ENCODE peak calls at places on chromosomes 11 and 22, in four cellular contexts. X is NCI-H2081; W is activated T-cell treated with anti-CD3 and anti-CD28 coated beads, Interleukin-2, amount 50 U/mL, for 72 hours; G is cardiac fibroblast. V is an unnamed sample.

GRCh38 chr11:133711545-133711944 is 133.8 kb downstream of the SPATA19 start:
- DNase-seq in X (no peak), W (no peak), G (no peak), V (no peak)

GRCh38 chr11:111438846-111439520 is 59.9 kb upstream of the POU2AF1 start:
- DNase-seq in X (peak), W (no peak), G (no peak), V (no peak)

GRCh38 chr22:23534201-23534850 is 45.8 kb downstream of the IGLL1 start:
- DNase-seq in X (no peak), W (no peak), G (no peak), V (no peak)

GRCh38 chr11:118910309-118911112 is 15.2 kb downstream of the BCL9L start:
- DNase-seq in X (no peak), W (peak), G (peak), V (peak)

GRCh38 chr11:117816846-117817212 is 7.7 kb downstream of the FXYD2 start:
- DNase-seq in X (no peak), W (no peak), G (no peak), V (no peak)

GRCh38 chr22:48208894-48209293 is 1446.4 kb downstream of the TBC1D22A start:
- DNase-seq in X (no peak), W (no peak), G (no peak), V (no peak)

GRCh38 chr11:1163911-1164735 is 6.4 kb downstream of the MUC5AC start:
- DNase-seq in X (no peak), W (no peak), G (no peak), V (peak)

GRCh38 chr11:69536406-69536805 is 54.9 kb downstream of the LINC01488 start:
- DNase-seq in X (no peak), W (no peak), G (no peak), V (no peak)

GRCh38 chr22:49937758-49938564 is 19.5 kb downstream of the CRELD2 start:
- DNase-seq in X (no peak), W (no peak), G (peak), V (no peak)

GRCh38 chr11:10205928-10206327 is 88.1 kb downstream of the SBF2 start:
- DNase-seq in X (peak), W (no peak), G (no peak), V (no peak)

GRCh38 chr11:72278911-72279310 is 34.9 kb upstream of the PHOX2A start:
- DNase-seq in X (no peak), W (no peak), G (peak), V (no peak)

GRCh38 chr11:33668468-33668825 is 32.2 kb downstream of the C11orf91 start:
- DNase-seq in X (no peak), W (no peak), G (no peak), V (no peak)

GRCh38 chr11:41237386-41237785 is 222.1 kb downstream of the LRRC4C start:
- DNase-seq in X (peak), W (no peak), G (no peak), V (no peak)

GRCh38 chr11:116512841-116513240 is 259.9 kb downstream of the BUD13 start:
- DNase-seq in X (no peak), W (no peak), G (no peak), V (no peak)

GRCh38 chr22:40014661-40015255 is 20.0 kb downstream of the FAM83F start:
- DNase-seq in X (no peak), W (no peak), G (no peak), V (peak)

GRCh38 chr22:30232716-30233218 is 13.8 kb downstream of the LIF start:
- DNase-seq in X (no peak), W (no peak), G (peak), V (no peak)

GRCh38 chr22:37077802-37078448 is 26.4 kb downstream of the KCTD17 start:
- DNase-seq in X (peak), W (peak), G (peak), V (peak)

GRCh38 chr11:20511982-20512381 is 87.4 kb upstream of the SLC6A5 start:
- DNase-seq in X (peak), W (no peak), G (no peak), V (peak)

GRCh38 chr11:73252577-73253191 is 19.5 kb upstream of the P2RY6 start:
- DNase-seq in X (no peak), W (no peak), G (no peak), V (no peak)

GRCh38 chr22:38655532-38656255 is 498 bp downstream of the FAM227A start:
- DNase-seq in X (no peak), W (no peak), G (peak), V (peak)

GRCh38 chr11:119206512-119207299 is 567 bp downstream of the CBL start:
- DNase-seq in X (peak), W (peak), G (peak), V (no peak)

GRCh38 chr22:47332246-47332980 is 570.0 kb downstream of the TBC1D22A start:
- DNase-seq in X (no peak), W (no peak), G (no peak), V (no peak)

GRCh38 chr22:49151256-49152131 is 676.2 kb downstream of the BRD1 start:
- DNase-seq in X (no peak), W (no peak), G (no peak), V (no peak)

GRCh38 chr22:29011200-29011867 is 50.3 kb downstream of the C22orf31 start:
- DNase-seq in X (peak), W (no peak), G (no peak), V (no peak)

GRCh38 chr22:41357191-41357590 is 24.6 kb upstream of the TEF start:
- DNase-seq in X (no peak), W (no peak), G (no peak), V (no peak)

GRCh38 chr11:117146521-117146920 is 2.4 kb downstream of the PAFAH1B2 start:
- DNase-seq in X (no peak), W (no peak), G (peak), V (no peak)

GRCh38 chr22:49269371-49269770 is 558.3 kb downstream of the BRD1 start:
- DNase-seq in X (no peak), W (no peak), G (no peak), V (no peak)

GRCh38 chr11:79768343-79768742 is 327.5 kb upstream of the TENM4 start:
- DNase-seq in X (peak), W (no peak), G (no peak), V (no peak)

GRCh38 chr11:80798189-80798588 is 1357.4 kb upstream of the TENM4 start:
- DNase-seq in X (no peak), W (no peak), G (no peak), V (no peak)

GRCh38 chr11:15795378-15795777 is 561.0 kb downstream of the SOX6 start:
- DNase-seq in X (no peak), W (no peak), G (no peak), V (no peak)

GRCh38 chr11:1153105-1153950 is 4.4 kb upstream of the MUC5AC start:
- DNase-seq in X (no peak), W (no peak), G (no peak), V (peak)

GRCh38 chr11:15418887-15419286 is 304.2 kb downstream of the INSC start:
- DNase-seq in X (no peak), W (no peak), G (no peak), V (no peak)

GRCh38 chr11:94766656-94767291 is 1.4 kb upstream of the AMOTL1 start:
- DNase-seq in X (no peak), W (no peak), G (peak), V (no peak)

GRCh38 chr11:45807792-45808238 is 2.9 kb downstream of the SLC35C1 start:
- DNase-seq in X (no peak), W (no peak), G (no peak), V (no peak)

GRCh38 chr11:94563176-94563847 is 3.9 kb upstream of the PIWIL4 start:
- DNase-seq in X (no peak), W (no peak), G (peak), V (no peak)

GRCh38 chr11:88103337-88104206 is 71.7 kb downstream of the RAB38 start:
- DNase-seq in X (peak), W (peak), G (peak), V (peak)

GRCh38 chr22:45656577-45656976 is 15.1 kb upstream of the ATXN10 start:
- DNase-seq in X (no peak), W (no peak), G (no peak), V (no peak)